ENCODE peak calls at places on chromosomes 3 and 15, in four cellular contexts. R is K562, V is HepG2, X is GM12878. P is an unnamed sample.

GRCh38 chr15:27619204-27619603 is 479.9 kb downstream of the OCA2 start:
- DNase-seq in R (no peak), V (no peak), X (no peak), P (no peak)

GRCh38 chr3:5186854-5187151 is 704 bp upstream of the EDEM1 start:
- DNase-seq in R (peak; percentile 47), V (peak; percentile 15), X (no peak), P (no peak)

GRCh38 chr3:194130807-194131589 is 5.0 kb upstream of the HES1 start:
- DNase-seq in R (no peak), V (peak; percentile 94), X (peak; percentile 95), P (peak; percentile 19)

GRCh38 chr3:167967257-167968010 is 128.3 kb downstream of the GOLIM4 start:
- DNase-seq in R (no peak), V (no peak), X (no peak), P (no peak)

GRCh38 chr15:87154771-87155170 is 1075.1 kb downstream of the AGBL1 start:
- DNase-seq in R (no peak), V (no peak), X (no peak), P (no peak)

GRCh38 chr3:114893361-114893760 is 253.7 kb downstream of the ZBTB20 start:
- DNase-seq in R (no peak), V (no peak), X (no peak), P (no peak)

GRCh38 chr15:70018646-70019600 is 78.8 kb downstream of the TLE3 start:
- DNase-seq in R (no peak), V (no peak), X (no peak), P (no peak)

GRCh38 chr15:44215594-44215993 is 20.5 kb upstream of the FRMD5 start:
- DNase-seq in R (no peak), V (peak; percentile 74), X (no peak), P (no peak)

GRCh38 chr3:169939320-169939719 is 27.3 kb upstream of the SEC62 start:
- DNase-seq in R (peak; percentile 70), V (no peak), X (no peak), P (no peak)

GRCh38 chr3:186025161-186025560 is 83.7 kb downstream of the ETV5 start:
- DNase-seq in R (no peak), V (no peak), X (no peak), P (no peak)

GRCh38 chr3:5510300-5510699 is 322.8 kb downstream of the EDEM1 start:
- DNase-seq in R (no peak), V (no peak), X (no peak), P (no peak)

GRCh38 chr15:39834256-39834655 is 51.6 kb upstream of the FSIP1 start:
- DNase-seq in R (no peak), V (no peak), X (no peak), P (no peak)

GRCh38 chr15:74433592-74434259 is at the start of gene SEMA7A:
- DNase-seq in R (peak; percentile 90), V (peak; percentile 64), X (peak; percentile 57), P (peak; percentile 81)
- TF ChIP-seq CBFB in R (no peak), V (no peak), X (peak; percentile 67), P (peak; percentile 14)

GRCh38 chr3:38454179-38454883 is 641 bp downstream of the ACVR2B start:
- DNase-seq in R (peak; percentile 69), V (no peak), X (no peak), P (peak; percentile 31)
- TF ChIP-seq CBFB in R (no peak), V (no peak), X (no peak), P (no peak)

GRCh38 chr15:77821188-77821958 is 188.7 kb upstream of the LINGO1 start:
- DNase-seq in R (peak; percentile 75), V (peak; percentile 24), X (no peak), P (peak; percentile 82)
- TF ChIP-seq CBFB in R (no peak), V (no peak), X (no peak), P (no peak)

GRCh38 chr15:99361541-99362185 is 110.4 kb downstream of the LRRC28 start:
- DNase-seq in R (peak; percentile 22), V (no peak), X (no peak), P (no peak)
- TF ChIP-seq CBFB in R (no peak), V (no peak), X (no peak), P (no peak)

GRCh38 chr3:13568515-13568995 is 19.6 kb downstream of the FBLN2 start:
- DNase-seq in R (no peak), V (no peak), X (no peak), P (no peak)
- TF ChIP-seq CBFB in R (no peak), V (no peak), X (no peak), P (no peak)

GRCh38 chr3:117674321-117674720 is 964.7 kb downstream of the TUSC7 start:
- DNase-seq in R (no peak), V (no peak), X (no peak), P (no peak)
- TF ChIP-seq CBFB in R (no peak), V (no peak), X (no peak), P (no peak)

DNA sequence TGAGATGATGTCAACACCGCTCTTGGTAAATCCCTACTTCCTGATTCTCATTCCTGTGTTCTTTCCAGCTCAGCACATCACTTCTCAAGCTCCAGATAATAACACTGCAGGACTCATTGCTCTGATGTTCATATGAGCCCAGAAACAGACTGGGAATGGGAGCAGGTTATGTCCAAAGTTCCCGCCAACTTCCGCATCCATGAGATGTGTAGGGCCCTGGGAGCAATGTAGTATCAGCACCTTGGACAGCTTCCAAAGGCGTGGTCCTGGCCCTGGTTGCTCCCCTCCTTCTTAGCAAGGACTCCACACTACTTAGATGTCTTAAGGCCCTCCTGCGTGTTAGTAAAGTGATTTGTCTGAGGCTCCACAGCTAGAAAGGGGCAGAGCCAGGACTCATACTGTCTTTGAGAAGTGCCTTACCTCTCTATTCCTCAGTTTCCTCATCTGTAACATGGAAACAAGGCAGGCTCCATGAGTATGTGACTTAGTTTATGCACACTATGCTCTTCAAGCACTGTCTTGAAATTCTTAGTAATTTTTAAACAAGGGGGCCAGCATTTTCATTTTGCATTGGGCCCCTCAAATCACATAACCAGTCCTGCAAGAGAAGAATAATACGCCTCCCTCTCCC is 27.9 kb upstream of the SLC6A1 start:
- DNase-seq in R (peak; percentile 51), V (no peak), X (no peak), P (peak; percentile 67)
- TF ChIP-seq CBFB in R (no peak), V (no peak), X (no peak), P (no peak)

GRCh38 chr3:15632212-15632580 is 30.7 kb downstream of the BTD start:
- DNase-seq in R (no peak), V (no peak), X (no peak), P (no peak)

GRCh38 chr3:15634671-15635661 is 33.4 kb downstream of the BTD start:
- DNase-seq in R (no peak), V (no peak), X (no peak), P (no peak)

GRCh38 chr3:15633766-15634588 is 32.4 kb downstream of the BTD start:
- DNase-seq in R (no peak), V (no peak), X (no peak), P (no peak)

GRCh38 chr3:15631426-15632211 is 30.1 kb downstream of the BTD start:
- DNase-seq in R (peak; percentile 18), V (no peak), X (no peak), P (peak; percentile 21)

DNA sequence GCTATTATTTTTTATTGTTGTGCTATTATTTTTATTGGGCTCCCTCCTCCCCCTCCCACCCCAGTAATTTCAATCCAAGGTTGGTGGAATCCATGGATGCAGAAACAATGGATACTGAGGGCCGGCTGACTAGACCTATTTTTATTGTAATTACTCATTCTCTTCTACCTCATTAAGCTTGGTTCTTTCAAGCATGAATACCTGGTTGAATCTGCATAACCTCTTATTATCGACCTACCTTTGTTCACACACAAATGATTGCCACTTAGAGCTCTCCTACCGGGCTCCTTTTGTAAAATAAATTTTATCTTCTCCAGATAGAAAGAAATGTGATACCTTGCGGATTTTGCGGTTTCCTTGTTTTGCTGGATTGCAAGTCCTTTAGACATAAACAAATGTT is 31.6 kb downstream of the BTD start:
- DNase-seq in R (no peak), V (no peak), X (no peak), P (no peak)
- TF ChIP-seq CBFB in R (no peak), V (no peak), X (no peak), P (no peak)